ENCODE peak calls at places on chromosomes 4 and X, in five cellular contexts. C is HCT116, Y is SK-N-SH, N is K562, F is GM12878. Q is an unnamed sample.

GRCh38 chr4:110830461-110830860 is 207.6 kb upstream of the PITX2 start:
- DNase-seq in C (no peak), Y (no peak), N (no peak), F (no peak), Q (no peak)

GRCh38 chrX:108091878-108092291 is 307 bp downstream of the ATG4A start:
- DNase-seq in C (peak), Y (no peak), N (peak), F (no peak), Q (no peak)

GRCh38 chr4:24056258-24056657 is 166.4 kb upstream of the PPARGC1A start:
- DNase-seq in C (no peak), Y (no peak), N (no peak), F (no peak), Q (no peak)

GRCh38 chr4:148214529-148215166 is 227.6 kb downstream of the NR3C2 start:
- DNase-seq in C (no peak), Y (no peak), N (no peak), F (no peak), Q (no peak)

GRCh38 chr4:140099993-140100392 is 54.0 kb downstream of the MAML3 start:
- DNase-seq in C (no peak), Y (peak), N (no peak), F (no peak), Q (no peak)

GRCh38 chrX:13123247-13123856 is 78.9 kb upstream of the FAM9C start:
- DNase-seq in C (no peak), Y (no peak), N (no peak), F (no peak), Q (no peak)

GRCh38 chr4:115687356-115687755 is 573.9 kb upstream of the NDST4 start:
- DNase-seq in C (no peak), Y (no peak), N (no peak), F (no peak), Q (no peak)

GRCh38 chr4:126223784-126224407 is 909.1 kb downstream of the FAT4 start:
- DNase-seq in C (peak), Y (no peak), N (no peak), F (no peak), Q (peak)

GRCh38 chrX:45232139-45232538 is 31.5 kb upstream of the DIPK2B start:
- DNase-seq in C (no peak), Y (no peak), N (no peak), F (no peak), Q (no peak)

GRCh38 chrX:56986138-56986537 is 9.2 kb downstream of the SPIN3 start:
- DNase-seq in C (no peak), Y (no peak), N (no peak), F (no peak), Q (no peak)

GRCh38 chrX:17328837-17329236 is 46.2 kb upstream of the NHS start:
- DNase-seq in C (no peak), Y (no peak), N (no peak), F (no peak), Q (no peak)

GRCh38 chr4:165330071-165330470 is 2.6 kb downstream of the MSMO1 start:
- DNase-seq in C (no peak), Y (no peak), N (no peak), F (no peak), Q (no peak)

GRCh38 chrX:54641530-54641929 is 111.5 kb downstream of the GNL3L start:
- DNase-seq in C (no peak), Y (no peak), N (no peak), F (no peak), Q (no peak)

GRCh38 chr4:107094332-107094731 is 58.2 kb upstream of the DKK2 start:
- DNase-seq in C (peak), Y (no peak), N (no peak), F (no peak), Q (peak)

GRCh38 chr4:57110635-57111546 is 706 bp upstream of the IGFBP7 start:
- DNase-seq in C (no peak), Y (peak), N (no peak), F (no peak), Q (no peak)
- TF ChIP-seq JUND in C (no peak), Y (no peak), N (no peak), F (no peak), Q (no peak)

GRCh38 chr4:16329797-16330134 is 103.5 kb upstream of the TAPT1 start:
- DNase-seq in C (no peak), Y (no peak), N (no peak), F (no peak), Q (no peak)
- TF ChIP-seq JUND in C (no peak), Y (no peak), N (no peak), F (no peak), Q (no peak)

GRCh38 chr4:141099326-141099725 is 33.9 kb downstream of the RNF150 start:
- DNase-seq in C (no peak), Y (no peak), N (no peak), F (no peak), Q (no peak)

GRCh38 chr4:141107927-141108326 is 25.3 kb downstream of the RNF150 start:
- DNase-seq in C (no peak), Y (no peak), N (no peak), F (no peak), Q (no peak)

GRCh38 chr4:141098163-141098562 is 35.1 kb downstream of the RNF150 start:
- DNase-seq in C (no peak), Y (no peak), N (no peak), F (no peak), Q (no peak)

GRCh38 chr4:141102367-141102766 is 30.9 kb downstream of the RNF150 start:
- DNase-seq in C (no peak), Y (peak), N (no peak), F (no peak), Q (peak)
- TF ChIP-seq JUND in C (no peak), Y (peak), N (no peak), F (no peak), Q (no peak)

GRCh38 chr4:151658959-151659593 is 101.7 kb downstream of the GATB start:
- DNase-seq in C (no peak), Y (no peak), N (no peak), F (no peak), Q (no peak)
- TF ChIP-seq JUND in C (no peak), Y (no peak), N (no peak), F (no peak), Q (no peak)

GRCh38 chrX:10423716-10424115 is 196.7 kb downstream of the MID1 start:
- DNase-seq in C (no peak), Y (no peak), N (no peak), F (no peak), Q (no peak)
- TF ChIP-seq JUND in C (no peak), Y (no peak), N (no peak), F (no peak), Q (no peak)

Q was measured in T47D.